ENCODE peak calls at places on chromosomes 16 and 17, in six cellular contexts. One of them, this sample, is unnamed.

GRCh38 chr16:578870-579405 is 9.2 kb downstream of the PIGQ start:
- DNase-seq in stimulated activated CD4-positive, alpha-beta T cell treated with anti-CD3 and anti-CD28 coated beads, Interleukin-15, amount 100 ng/mL, for 48 hours: peak
- DNase-seq in fibroblast of the conjunctiva: peak
- DNase-seq in activated effector memory CD4-positive, alpha-beta T cell treated with anti-CD3 and anti-CD28 coated beads, Interleukin-2, amount 50 U/mL, for 16 hours: peak
- DNase-seq in glutamatergic neuron: peak
- DNase-seq in NCI-H1105: no peak
- DNase-seq in this sample: peak

GRCh38 chr16:1105888-1106620 is 10.0 kb upstream of the C1QTNF8 start:
- DNase-seq in stimulated activated CD4-positive, alpha-beta T cell treated with anti-CD3 and anti-CD28 coated beads, Interleukin-15, amount 100 ng/mL, for 48 hours: peak
- DNase-seq in fibroblast of the conjunctiva: peak
- DNase-seq in activated effector memory CD4-positive, alpha-beta T cell treated with anti-CD3 and anti-CD28 coated beads, Interleukin-2, amount 50 U/mL, for 16 hours: peak
- DNase-seq in glutamatergic neuron: peak
- DNase-seq in NCI-H1105: peak
- DNase-seq in this sample: peak

GRCh38 chr17:79041723-79042420 is 17.9 kb downstream of the C1QTNF1 start:
- DNase-seq in stimulated activated CD4-positive, alpha-beta T cell treated with anti-CD3 and anti-CD28 coated beads, Interleukin-15, amount 100 ng/mL, for 48 hours: no peak
- DNase-seq in fibroblast of the conjunctiva: no peak
- DNase-seq in activated effector memory CD4-positive, alpha-beta T cell treated with anti-CD3 and anti-CD28 coated beads, Interleukin-2, amount 50 U/mL, for 16 hours: no peak
- DNase-seq in glutamatergic neuron: no peak
- DNase-seq in NCI-H1105: no peak
- DNase-seq in this sample: no peak

GRCh38 chr16:35752773-35753558 is 2293.6 kb downstream of the TP53TG3F start:
- DNase-seq in stimulated activated CD4-positive, alpha-beta T cell treated with anti-CD3 and anti-CD28 coated beads, Interleukin-15, amount 100 ng/mL, for 48 hours: no peak
- DNase-seq in fibroblast of the conjunctiva: no peak
- DNase-seq in activated effector memory CD4-positive, alpha-beta T cell treated with anti-CD3 and anti-CD28 coated beads, Interleukin-2, amount 50 U/mL, for 16 hours: no peak
- DNase-seq in glutamatergic neuron: no peak
- DNase-seq in NCI-H1105: no peak
- DNase-seq in this sample: no peak

GRCh38 chr17:16945513-16946201 is 26.3 kb downstream of the TNFRSF13B start:
- DNase-seq in stimulated activated CD4-positive, alpha-beta T cell treated with anti-CD3 and anti-CD28 coated beads, Interleukin-15, amount 100 ng/mL, for 48 hours: no peak
- DNase-seq in fibroblast of the conjunctiva: no peak
- DNase-seq in activated effector memory CD4-positive, alpha-beta T cell treated with anti-CD3 and anti-CD28 coated beads, Interleukin-2, amount 50 U/mL, for 16 hours: no peak
- DNase-seq in glutamatergic neuron: no peak
- DNase-seq in NCI-H1105: no peak
- DNase-seq in this sample: no peak

GRCh38 chr17:61556224-61557188 is 34.5 kb downstream of the NACA2 start:
- DNase-seq in stimulated activated CD4-positive, alpha-beta T cell treated with anti-CD3 and anti-CD28 coated beads, Interleukin-15, amount 100 ng/mL, for 48 hours: no peak
- DNase-seq in fibroblast of the conjunctiva: no peak
- DNase-seq in activated effector memory CD4-positive, alpha-beta T cell treated with anti-CD3 and anti-CD28 coated beads, Interleukin-2, amount 50 U/mL, for 16 hours: no peak
- DNase-seq in glutamatergic neuron: no peak
- DNase-seq in NCI-H1105: no peak
- DNase-seq in this sample: no peak

GRCh38 chr16:58515871-58516767 is 802 bp downstream of the SETD6 start:
- DNase-seq in stimulated activated CD4-positive, alpha-beta T cell treated with anti-CD3 and anti-CD28 coated beads, Interleukin-15, amount 100 ng/mL, for 48 hours: peak
- DNase-seq in fibroblast of the conjunctiva: no peak
- DNase-seq in activated effector memory CD4-positive, alpha-beta T cell treated with anti-CD3 and anti-CD28 coated beads, Interleukin-2, amount 50 U/mL, for 16 hours: peak
- DNase-seq in glutamatergic neuron: no peak
- DNase-seq in NCI-H1105: peak
- DNase-seq in this sample: peak

GRCh38 chr17:30372755-30373154 is 6.0 kb upstream of the CPD start:
- DNase-seq in stimulated activated CD4-positive, alpha-beta T cell treated with anti-CD3 and anti-CD28 coated beads, Interleukin-15, amount 100 ng/mL, for 48 hours: peak
- DNase-seq in fibroblast of the conjunctiva: no peak
- DNase-seq in activated effector memory CD4-positive, alpha-beta T cell treated with anti-CD3 and anti-CD28 coated beads, Interleukin-2, amount 50 U/mL, for 16 hours: no peak
- DNase-seq in glutamatergic neuron: no peak
- DNase-seq in NCI-H1105: no peak
- DNase-seq in this sample: no peak

GRCh38 chr16:68499011-68499410 is 40.1 kb upstream of the ZFP90 start:
- DNase-seq in stimulated activated CD4-positive, alpha-beta T cell treated with anti-CD3 and anti-CD28 coated beads, Interleukin-15, amount 100 ng/mL, for 48 hours: no peak
- DNase-seq in fibroblast of the conjunctiva: no peak
- DNase-seq in activated effector memory CD4-positive, alpha-beta T cell treated with anti-CD3 and anti-CD28 coated beads, Interleukin-2, amount 50 U/mL, for 16 hours: no peak
- DNase-seq in glutamatergic neuron: no peak
- DNase-seq in NCI-H1105: no peak
- DNase-seq in this sample: no peak